ENCODE peak calls at places on chromosomes 3 and 15, in ten cellular contexts. G is substantia nigra, D is left lung, V is brain microvascular endothelial cell, P is coronary artery, W is heart left ventricle, N is dorsolateral prefrontal cortex, A is HCT116, M is uterus, C is SK-N-SH. E is an unnamed sample.

GRCh38 chr3:30650348-30650995 is 44.1 kb downstream of the TGFBR2 start:
- DNase-seq in M (no peak), C (no peak), W (no peak), P (no peak), G (no peak), D (no peak), N (no peak), V (no peak), A (no peak), E (no peak)

GRCh38 chr15:77517579-77517978 is 96.9 kb downstream of the HMG20A start:
- DNase-seq in A (no peak), M (no peak), N (no peak), W (no peak), V (no peak), P (no peak), G (no peak), D (no peak), C (no peak), E (no peak)

GRCh38 chr3:43926073-43926472 is 235.3 kb downstream of the ABHD5 start:
- DNase-seq in M (no peak), V (no peak), C (no peak), P (no peak), G (no peak), N (no peak), A (no peak), W (no peak), D (no peak), E (no peak)

GRCh38 chr15:69824877-69825406 is 272.8 kb downstream of the TLE3 start:
- DNase-seq in A (no peak), W (no peak), N (no peak), G (no peak), C (no peak), V (no peak), P (no peak), D (no peak), M (no peak), E (no peak)

GRCh38 chr3:172839679-172840078 is 89.2 kb downstream of the ECT2 start:
- DNase-seq in G (no peak), M (no peak), W (no peak), N (no peak), D (no peak), A (no peak), C (no peak), V (no peak), P (no peak), E (no peak)

GRCh38 chr3:195133462-195133861 is 137.5 kb downstream of the XXYLT1 start:
- DNase-seq in P (no peak), V (no peak), M (no peak), W (no peak), G (peak), C (no peak), D (no peak), N (peak), A (no peak), E (peak)

GRCh38 chr3:15630646-15631350 is 29.3 kb downstream of the BTD start:
- DNase-seq in D (no peak), N (no peak), P (no peak), W (no peak), A (no peak), V (peak), M (no peak), C (peak), G (no peak), E (no peak)

GRCh38 chr3:63230146-63230545 is 48.0 kb upstream of the SYNPR start:
- DNase-seq in V (no peak), W (no peak), G (no peak), D (no peak), N (no peak), A (no peak), C (no peak), M (no peak), P (no peak), E (no peak)

GRCh38 chr3:172101107-172101506 is 61.7 kb downstream of the FNDC3B start:
- DNase-seq in G (no peak), P (no peak), M (no peak), D (no peak), W (no peak), A (no peak), N (no peak), C (no peak), V (no peak), E (no peak)

GRCh38 chr3:119810018-119810435 is 28.1 kb downstream of the NR1I2 start:
- DNase-seq in P (no peak), W (peak), V (peak), N (peak), C (no peak), M (no peak), G (no peak), A (no peak), D (peak), E (no peak)

GRCh38 chr3:53630547-53630946 is 136.1 kb downstream of the CACNA1D start:
- DNase-seq in D (no peak), M (no peak), P (no peak), G (no peak), C (no peak), V (no peak), A (peak), W (no peak), N (no peak), E (no peak)

GRCh38 chr15:68055224-68055705 is 1.1 kb downstream of the PIAS1 start:
- DNase-seq in P (no peak), V (peak), N (no peak), C (peak), G (no peak), A (no peak), M (no peak), D (no peak), W (no peak), E (peak)

GRCh38 chr3:36907911-36908646 is 36.8 kb downstream of the TRANK1 start:
- DNase-seq in C (no peak), A (no peak), W (peak), N (no peak), V (peak), D (peak), P (no peak), G (no peak), M (peak), E (peak)
- H3K27ac ChIP-seq in C (no peak), A (no peak), W (peak), N (peak), V (peak), D (peak), P (peak), G (peak), M (peak), E (peak)

GRCh38 chr3:177930771-177931170 is 605.5 kb upstream of the KCNMB2 start:
- DNase-seq in C (no peak), A (no peak), V (no peak), G (no peak), D (no peak), W (no peak), M (no peak), N (no peak), P (no peak), E (no peak)

GRCh38 chr3:177929310-177929709 is 606.9 kb upstream of the KCNMB2 start:
- DNase-seq in P (no peak), V (peak), A (no peak), M (no peak), N (no peak), W (no peak), D (no peak), C (no peak), G (no peak), E (no peak)

GRCh38 chr3:177931346-177931745 is 604.9 kb upstream of the KCNMB2 start:
- DNase-seq in A (no peak), M (no peak), W (no peak), D (no peak), P (no peak), V (no peak), N (no peak), G (no peak), C (no peak), E (no peak)

GRCh38 chr3:177932346-177932745 is 603.9 kb upstream of the KCNMB2 start:
- DNase-seq in D (no peak), N (no peak), V (no peak), P (no peak), C (no peak), A (no peak), M (no peak), W (no peak), G (no peak), E (no peak)

GRCh38 chr3:177928156-177928555 is 608.1 kb upstream of the KCNMB2 start:
- DNase-seq in A (peak), M (no peak), P (no peak), W (no peak), C (no peak), N (no peak), G (no peak), D (no peak), V (no peak), E (no peak)
- H3K27ac ChIP-seq in A (no peak), M (no peak), P (no peak), W (no peak), C (no peak), N (peak), G (no peak), D (no peak), V (no peak), E (no peak)

GRCh38 chr15:62878070-62878469 is 164.5 kb upstream of the TPM1 start:
- DNase-seq in A (no peak), C (peak), V (no peak), M (no peak), W (no peak), D (no peak), G (no peak), N (no peak), P (no peak), E (no peak)
- H3K27ac ChIP-seq in A (no peak), C (peak), V (no peak), M (no peak), W (peak), D (no peak), G (no peak), N (no peak), P (no peak), E (no peak)

GRCh38 chr15:41545218-41545617 is 1.2 kb upstream of the RPAP1 start:
- DNase-seq in P (no peak), A (no peak), C (no peak), D (no peak), M (no peak), W (no peak), G (no peak), N (no peak), V (no peak), E (no peak)
- H3K27ac ChIP-seq in P (no peak), A (no peak), C (no peak), D (no peak), M (no peak), W (no peak), G (no peak), N (peak), V (no peak), E (no peak)

DNA sequence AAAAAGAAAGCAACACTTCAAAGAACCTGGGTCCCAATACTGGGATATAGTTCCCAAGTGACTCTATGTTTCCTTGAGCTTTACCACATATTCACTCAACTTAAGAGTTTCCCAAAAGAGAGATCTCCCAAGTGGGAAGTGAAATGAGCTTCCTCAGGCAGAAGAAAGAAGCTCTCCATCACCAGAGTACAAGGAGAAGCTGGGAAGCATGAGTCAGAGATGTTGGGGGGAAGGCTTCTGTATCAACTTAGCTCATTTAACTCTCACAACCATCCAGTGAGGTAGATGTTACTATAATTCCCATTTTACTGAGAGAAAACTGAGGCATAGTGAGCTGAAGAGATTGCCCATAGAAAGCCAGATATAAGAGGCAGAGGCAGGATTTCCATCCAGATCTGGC is 47.0 kb upstream of the TRIM42 start:
- DNase-seq in P (no peak), G (no peak), A (no peak), W (no peak), M (no peak), N (no peak), C (no peak), V (peak), D (no peak), E (no peak)
- H3K27ac ChIP-seq in P (no peak), G (no peak), A (no peak), W (no peak), M (no peak), N (no peak), C (no peak), V (no peak), D (no peak), E (no peak)

DNA sequence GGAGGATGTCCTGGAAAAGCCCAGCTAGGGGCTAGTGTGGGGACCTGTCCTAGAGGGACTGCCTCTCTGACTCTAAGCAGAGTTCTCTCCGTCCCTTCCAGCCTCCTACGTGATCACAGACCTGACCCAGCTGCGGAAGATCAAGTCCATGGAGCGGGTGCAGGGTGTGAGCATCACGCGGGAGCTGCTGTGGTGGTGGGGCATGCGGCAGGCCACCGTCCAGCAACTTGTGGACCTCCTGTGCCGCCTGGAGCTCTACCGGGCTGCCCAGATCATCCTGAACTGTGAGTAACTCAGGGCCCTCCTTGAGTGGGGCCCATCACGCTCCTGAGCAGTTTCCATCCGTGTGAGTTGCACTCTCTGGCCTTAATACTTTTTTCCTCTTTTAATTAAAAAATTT is 13.0 kb downstream of the IRAK2 start:
- DNase-seq in N (no peak), M (no peak), A (no peak), W (no peak), D (no peak), V (no peak), G (no peak), P (no peak), C (no peak), E (no peak)
- H3K27ac ChIP-seq in N (no peak), M (no peak), A (no peak), W (no peak), D (no peak), V (no peak), G (no peak), P (no peak), C (no peak), E (no peak)

GRCh38 chr3:160400631-160401150 is 1.2 kb downstream of the SMC4 start:
- DNase-seq in M (no peak), N (no peak), D (peak), G (no peak), C (peak), W (peak), V (no peak), P (peak), A (no peak), E (no peak)
- H3K27ac ChIP-seq in M (peak), N (no peak), D (peak), G (peak), C (peak), W (peak), V (peak), P (peak), A (peak), E (peak)

GRCh38 chr3:70873686-70874085 is 561.2 kb upstream of the MDFIC2 start:
- DNase-seq in C (no peak), P (no peak), D (no peak), W (no peak), V (no peak), N (no peak), A (no peak), G (no peak), M (no peak), E (no peak)

GRCh38 chr3:70870576-70870975 is 558.1 kb upstream of the MDFIC2 start:
- DNase-seq in N (no peak), C (no peak), G (no peak), P (no peak), A (no peak), D (no peak), M (no peak), V (no peak), W (no peak), E (no peak)

GRCh38 chr3:70876154-70876553 is 563.7 kb upstream of the MDFIC2 start:
- DNase-seq in W (no peak), C (no peak), A (no peak), V (no peak), M (no peak), P (no peak), N (no peak), G (no peak), D (no peak), E (no peak)

GRCh38 chr3:70868561-70868960 is 556.1 kb upstream of the MDFIC2 start:
- DNase-seq in P (no peak), W (no peak), D (no peak), A (no peak), V (no peak), N (no peak), G (no peak), M (no peak), C (no peak), E (no peak)

GRCh38 chr3:70871909-70872656 is 559.6 kb upstream of the MDFIC2 start:
- DNase-seq in V (peak), D (no peak), A (no peak), C (no peak), N (no peak), P (no peak), G (no peak), W (no peak), M (peak), E (no peak)
- H3K27ac ChIP-seq in V (peak), D (no peak), A (no peak), C (no peak), N (no peak), P (no peak), G (no peak), W (no peak), M (no peak), E (no peak)

GRCh38 chr15:50814634-50815033 is 49.1 kb upstream of the SPPL2A start:
- DNase-seq in N (no peak), W (no peak), A (no peak), C (no peak), P (no peak), M (no peak), V (no peak), D (no peak), G (no peak), E (no peak)

GRCh38 chr15:50816191-50816590 is 50.7 kb upstream of the SPPL2A start:
- DNase-seq in A (no peak), V (no peak), N (no peak), C (no peak), W (no peak), P (no peak), M (no peak), G (no peak), D (peak), E (no peak)

GRCh38 chr15:50813865-50814264 is 48.4 kb upstream of the SPPL2A start:
- DNase-seq in P (no peak), V (no peak), W (no peak), C (no peak), N (no peak), D (no peak), M (no peak), A (no peak), G (no peak), E (no peak)

GRCh38 chr15:50810128-50810527 is 44.6 kb upstream of the SPPL2A start:
- DNase-seq in P (no peak), W (no peak), D (no peak), C (no peak), V (no peak), N (no peak), A (no peak), G (no peak), M (no peak), E (no peak)

GRCh38 chr15:50813089-50813488 is 47.6 kb upstream of the SPPL2A start:
- DNase-seq in D (no peak), A (no peak), M (no peak), V (no peak), P (no peak), W (no peak), N (no peak), G (no peak), C (no peak), E (no peak)
- H3K27ac ChIP-seq in D (no peak), A (no peak), M (no peak), V (no peak), P (no peak), W (no peak), N (no peak), G (no peak), C (no peak), E (no peak)

GRCh38 chr3:113623324-113623723 is 73.1 kb downstream of the USF3 start:
- DNase-seq in M (no peak), P (no peak), D (no peak), V (no peak), N (no peak), G (no peak), A (no peak), W (no peak), C (no peak), E (no peak)

GRCh38 chr3:113620091-113620490 is 76.4 kb downstream of the USF3 start:
- DNase-seq in C (no peak), A (no peak), V (no peak), D (no peak), M (no peak), N (no peak), G (no peak), W (no peak), P (no peak), E (no peak)

GRCh38 chr3:113625724-113626348 is 70.6 kb downstream of the USF3 start:
- DNase-seq in M (no peak), N (no peak), V (no peak), G (no peak), A (no peak), P (no peak), C (no peak), D (no peak), W (peak), E (no peak)

GRCh38 chr3:113626513-113627371 is 69.7 kb downstream of the USF3 start:
- DNase-seq in V (peak), M (peak), N (peak), D (peak), A (peak), C (peak), P (no peak), G (peak), W (peak), E (no peak)

DNA sequence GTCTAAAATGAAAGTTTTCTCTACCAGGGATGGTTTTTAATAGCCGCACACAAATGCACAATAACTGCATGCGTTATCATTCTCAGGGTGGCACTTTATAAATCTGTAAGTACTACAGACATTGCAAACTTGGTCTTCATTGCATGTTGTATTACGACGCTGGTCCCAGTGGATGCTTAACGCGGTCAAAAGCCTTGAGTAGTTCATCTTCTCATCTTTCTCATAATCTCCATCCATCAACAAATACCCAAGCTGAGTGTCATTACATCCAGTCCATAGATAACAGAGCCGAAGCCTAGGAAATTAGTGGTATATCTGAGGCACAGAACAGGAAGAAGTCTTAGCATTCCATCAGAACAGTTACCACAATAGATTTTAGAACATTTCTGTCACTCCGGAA is 72.6 kb downstream of the USF3 start:
- DNase-seq in D (no peak), M (no peak), G (no peak), V (no peak), C (no peak), P (no peak), W (no peak), A (no peak), N (no peak), E (no peak)
- H3K27ac ChIP-seq in D (no peak), M (no peak), G (no peak), V (no peak), C (no peak), P (no peak), W (no peak), A (no peak), N (no peak), E (no peak)

E was measured in effector memory CD4-positive, alpha-beta T cell.